ENCODE peak calls at places on chromosomes 16 and 17, in four cellular contexts. K is SK-N-SH, O is K562, Q is HepG2. T is an unnamed sample.

GRCh38 chr17:10751569-10751968 is 21.7 kb upstream of the TMEM220 start:
- DNase-seq in K (peak), Q (peak), O (no peak), T (no peak)

GRCh38 chr16:80369559-80369958 is 171.2 kb upstream of the DYNLRB2 start:
- DNase-seq in K (peak), Q (peak), O (no peak), T (peak)

GRCh38 chr17:80124351-80124981 is 22.5 kb downstream of the EIF4A3 start:
- DNase-seq in K (peak), Q (peak), O (no peak), T (peak)

GRCh38 chr16:85652431-85653221 is 36.1 kb downstream of the GINS2 start:
- DNase-seq in Q (peak), O (peak), K (peak), T (peak)

GRCh38 chr17:56269509-56269908 is 116.2 kb downstream of the ANKFN1 start:
- DNase-seq in O (no peak), K (no peak), Q (no peak), T (no peak)

GRCh38 chr16:56987692-56988091 is 1.7 kb upstream of the NLRC5 start:
- DNase-seq in Q (no peak), O (no peak), K (no peak), T (no peak)

GRCh38 chr16:51524555-51525373 is 373.7 kb upstream of the SALL1 start:
- DNase-seq in O (no peak), K (no peak), Q (no peak), T (peak)

GRCh38 chr16:4679854-4680636 is 13.3 kb upstream of the NUDT16L1 start:
- DNase-seq in K (no peak), Q (no peak), O (no peak), T (peak)

GRCh38 chr16:9345046-9345445 is 253.6 kb downstream of the HAPSTR1 start:
- DNase-seq in O (no peak), Q (no peak), K (no peak), T (no peak)

GRCh38 chr17:73342549-73343167 is 30.9 kb upstream of the CDC42EP4 start:
- DNase-seq in Q (no peak), K (no peak), O (no peak), T (peak)

GRCh38 chr17:43673516-43674323 is 12.0 kb upstream of the MEOX1 start:
- DNase-seq in K (peak), O (peak), Q (peak), T (peak)

GRCh38 chr16:68086860-68087268 is 1.7 kb downstream of the NFATC3 start:
- DNase-seq in Q (no peak), K (no peak), O (no peak), T (no peak)

GRCh38 chr16:88539261-88539651 is 30.9 kb upstream of the ZC3H18 start:
- DNase-seq in O (no peak), K (no peak), Q (no peak), T (no peak)

GRCh38 chr16:68420366-68420765 is 27.9 kb downstream of the SMPD3 start:
- DNase-seq in O (no peak), K (no peak), Q (no peak), T (no peak)

GRCh38 chr16:24980077-24980793 is 34.9 kb downstream of the ARHGAP17 start:
- DNase-seq in Q (no peak), K (no peak), O (no peak), T (no peak)

GRCh38 chr17:47735536-47736011 is 2.5 kb downstream of the TBX21 start:
- DNase-seq in Q (no peak), O (no peak), K (peak), T (no peak)

GRCh38 chr16:73732143-73732542 is 564.5 kb upstream of the PSMD7 start:
- DNase-seq in O (no peak), K (no peak), Q (peak), T (no peak)

GRCh38 chr16:68898026-68898425 is 54.7 kb downstream of the TANGO6 start:
- DNase-seq in O (no peak), Q (no peak), K (peak), T (no peak)

GRCh38 chr17:17768415-17769088 is 68.2 kb downstream of the SREBF1 start:
- DNase-seq in O (no peak), Q (no peak), K (peak), T (no peak)

GRCh38 chr16:15907863-15908478 is 19.6 kb upstream of the CEP20 start:
- DNase-seq in Q (peak), K (peak), O (peak), T (peak)

GRCh38 chr17:47945529-47946508 is 4.4 kb downstream of the PNPO start:
- DNase-seq in Q (no peak), O (no peak), K (no peak), T (no peak)

GRCh38 chr17:80892900-80893603 is 98.6 kb upstream of the CHMP6 start:
- DNase-seq in Q (no peak), O (no peak), K (no peak), T (peak)

GRCh38 chr17:57999496-58000017 is 7.5 kb downstream of the SRSF1 start:
- DNase-seq in K (peak), Q (peak), O (peak), T (peak)

GRCh38 chr17:71821512-71821911 is 299.3 kb upstream of the SOX9 start:
- DNase-seq in Q (no peak), K (no peak), O (no peak), T (no peak)
- H3K4me2 ChIP-seq in Q (no peak), K (no peak), O (no peak), T (no peak)

DNA sequence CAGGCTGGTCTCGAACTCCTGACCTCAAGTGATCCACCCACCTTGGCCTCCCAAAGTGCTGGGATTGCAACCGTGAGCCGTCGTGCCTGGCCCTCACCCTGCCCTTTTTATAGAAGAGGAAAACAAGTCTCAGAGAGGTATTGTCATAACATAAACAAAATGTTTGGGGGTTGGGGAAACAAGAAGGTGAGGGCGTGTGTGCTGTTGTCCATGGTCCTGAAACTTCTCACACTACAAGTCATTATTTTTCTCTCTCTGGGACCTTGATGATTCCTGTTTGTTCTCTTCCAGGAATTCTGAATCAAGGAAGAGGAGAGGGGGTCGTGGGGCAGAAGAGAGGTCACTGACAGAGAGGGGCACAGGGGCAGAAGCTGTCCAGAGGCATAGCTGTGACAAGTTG is 160.2 kb upstream of the LHX1 start:
- DNase-seq in K (no peak), Q (no peak), O (peak), T (peak)
- TF ChIP-seq MXI1 in K (no peak), Q (no peak), O (no peak), T (no peak)

GRCh38 chr16:53619247-53619646 is 84.4 kb downstream of the RPGRIP1L start:
- DNase-seq in O (no peak), K (no peak), Q (no peak), T (no peak)
- H3K4me2 ChIP-seq in O (no peak), K (no peak), Q (no peak), T (no peak)

DNA sequence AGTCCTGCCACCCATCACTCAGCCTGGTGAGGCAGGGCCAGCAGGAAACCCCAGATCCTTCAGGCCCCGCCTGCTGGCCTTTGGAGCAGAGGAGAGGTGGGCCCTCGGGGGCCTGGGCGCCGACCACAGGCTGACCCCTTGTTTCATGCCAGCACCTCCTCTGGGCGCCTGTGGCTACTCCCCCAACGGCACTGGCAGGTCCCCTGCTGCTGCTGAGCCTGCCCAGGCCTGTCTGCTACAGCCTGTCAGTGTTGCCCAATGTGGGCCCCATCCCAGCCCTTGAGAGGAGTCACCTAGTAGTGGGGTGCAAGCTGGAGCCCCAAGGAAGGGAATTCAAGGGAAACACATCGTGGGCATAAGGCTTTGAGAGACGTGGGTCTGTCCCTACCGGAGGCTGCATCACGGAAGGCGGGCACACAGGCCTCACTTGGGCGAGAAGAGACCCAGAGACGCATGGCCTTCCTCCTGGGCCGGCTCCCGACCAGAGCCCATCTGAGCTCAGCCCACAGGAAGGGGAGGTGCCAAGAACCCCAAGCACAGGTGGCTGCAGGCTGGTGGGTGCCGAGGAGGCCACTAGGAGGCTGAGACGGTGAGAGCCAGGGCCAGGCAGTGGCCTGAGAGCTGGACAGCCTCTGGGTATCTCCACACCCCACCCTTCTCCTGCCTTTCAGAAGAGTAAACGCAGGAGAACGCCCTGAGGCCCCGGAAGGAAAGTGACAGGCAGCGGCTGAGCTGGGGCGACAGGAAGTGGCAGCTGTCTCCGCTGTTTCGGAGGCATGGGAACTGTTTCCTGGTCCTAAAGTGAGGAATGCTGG is 8.1 kb upstream of the FASN start:
- DNase-seq in Q (peak), O (peak), K (peak), T (peak)
- TF ChIP-seq MXI1 in Q (peak), O (no peak), K (peak), T (no peak)

DNA sequence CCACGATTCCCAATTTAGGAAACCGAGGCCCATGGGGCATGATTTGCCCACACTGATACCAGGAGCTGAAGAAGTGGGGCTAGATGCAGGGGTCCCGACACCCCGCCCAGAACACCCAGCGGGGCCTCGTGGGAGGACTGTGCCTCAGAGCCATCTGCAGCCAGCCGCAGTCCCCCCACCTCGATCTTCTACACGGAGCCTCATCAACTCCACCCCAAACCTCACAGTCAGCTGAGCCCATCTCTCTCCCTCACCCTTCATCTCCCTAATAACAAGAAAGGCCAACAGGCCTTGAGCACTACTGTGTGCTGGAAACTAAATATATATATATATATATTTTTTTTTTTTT is 4.2 kb downstream of the ITGAE start:
- DNase-seq in Q (no peak), K (no peak), O (no peak), T (no peak)
- H3K4me2 ChIP-seq in Q (no peak), K (no peak), O (no peak), T (no peak)

GRCh38 chr17:4375039-4375748 is 8.7 kb upstream of the UBE2G1 start:
- DNase-seq in K (no peak), O (no peak), Q (no peak), T (no peak)
- TF ChIP-seq MXI1 in K (no peak), O (no peak), Q (no peak), T (no peak)

GRCh38 chr16:75246504-75247205 is 4.8 kb downstream of the BCAR1 start:
- DNase-seq in Q (no peak), K (no peak), O (no peak), T (peak)
- H3K4me2 ChIP-seq in Q (peak), K (peak), O (no peak), T (peak)